ENCODE peak calls at places on chromosomes 7 and 10, in nine cellular contexts. One of them, this sample, is unnamed.

GRCh38 chr7:70693690-70694356 is 438.1 kb upstream of the GALNT17 start:
- DNase-seq in HEK293T: peak; percentile 66
- DNase-seq in activated effector memory CD4-positive, alpha-beta T cell treated with anti-CD3 and anti-CD28 coated beads, Interleukin-2, amount 50 U/mL, for 16 hours: peak; percentile 81
- DNase-seq in brain microvascular endothelial cell: peak; percentile 10
- DNase-seq in SJSA1: no peak
- DNase-seq in GM04504: no peak
- DNase-seq in tibial nerve: peak; percentile 49
- DNase-seq in AG08395: peak; percentile 69
- DNase-seq in lung microvascular endothelial cell: no peak
- DNase-seq in this sample: peak; percentile 86

GRCh38 chr10:86269332-86269731 is 97.3 kb downstream of the GRID1 start:
- DNase-seq in HEK293T: no peak
- DNase-seq in activated effector memory CD4-positive, alpha-beta T cell treated with anti-CD3 and anti-CD28 coated beads, Interleukin-2, amount 50 U/mL, for 16 hours: peak; percentile 27
- DNase-seq in brain microvascular endothelial cell: no peak
- DNase-seq in SJSA1: no peak
- DNase-seq in GM04504: no peak
- DNase-seq in tibial nerve: no peak
- DNase-seq in AG08395: no peak
- DNase-seq in lung microvascular endothelial cell: no peak
- DNase-seq in this sample: peak; percentile 10

GRCh38 chr7:101172854-101173751 is 7.0 kb downstream of the NAT16 start:
- DNase-seq in HEK293T: no peak
- DNase-seq in activated effector memory CD4-positive, alpha-beta T cell treated with anti-CD3 and anti-CD28 coated beads, Interleukin-2, amount 50 U/mL, for 16 hours: peak; percentile 73
- DNase-seq in brain microvascular endothelial cell: peak; percentile 58
- DNase-seq in SJSA1: peak; percentile 53
- DNase-seq in GM04504: peak; percentile 42
- DNase-seq in tibial nerve: no peak
- DNase-seq in AG08395: peak; percentile 90
- DNase-seq in lung microvascular endothelial cell: peak; percentile 57
- DNase-seq in this sample: no peak

GRCh38 chr10:133455611-133456031 is 1.9 kb downstream of the SCART1 start:
- DNase-seq in HEK293T: no peak
- DNase-seq in activated effector memory CD4-positive, alpha-beta T cell treated with anti-CD3 and anti-CD28 coated beads, Interleukin-2, amount 50 U/mL, for 16 hours: peak; percentile 47
- DNase-seq in brain microvascular endothelial cell: no peak
- DNase-seq in SJSA1: no peak
- DNase-seq in GM04504: no peak
- DNase-seq in tibial nerve: no peak
- DNase-seq in AG08395: no peak
- DNase-seq in lung microvascular endothelial cell: no peak
- DNase-seq in this sample: no peak

GRCh38 chr7:133052357-133052756 is 29.5 kb downstream of the CHCHD3 start:
- DNase-seq in HEK293T: no peak
- DNase-seq in activated effector memory CD4-positive, alpha-beta T cell treated with anti-CD3 and anti-CD28 coated beads, Interleukin-2, amount 50 U/mL, for 16 hours: no peak
- DNase-seq in brain microvascular endothelial cell: no peak
- DNase-seq in SJSA1: peak; percentile 56
- DNase-seq in GM04504: no peak
- DNase-seq in tibial nerve: no peak
- DNase-seq in AG08395: no peak
- DNase-seq in lung microvascular endothelial cell: no peak
- DNase-seq in this sample: no peak

GRCh38 chr7:78062214-78062613 is 263.6 kb downstream of the PHTF2 start:
- DNase-seq in HEK293T: no peak
- DNase-seq in activated effector memory CD4-positive, alpha-beta T cell treated with anti-CD3 and anti-CD28 coated beads, Interleukin-2, amount 50 U/mL, for 16 hours: no peak
- DNase-seq in brain microvascular endothelial cell: no peak
- DNase-seq in SJSA1: no peak
- DNase-seq in GM04504: no peak
- DNase-seq in tibial nerve: no peak
- DNase-seq in AG08395: no peak
- DNase-seq in lung microvascular endothelial cell: no peak
- DNase-seq in this sample: no peak

GRCh38 chr7:38411404-38411803 is 138.0 kb upstream of the TARP start:
- DNase-seq in HEK293T: peak; percentile 20
- DNase-seq in activated effector memory CD4-positive, alpha-beta T cell treated with anti-CD3 and anti-CD28 coated beads, Interleukin-2, amount 50 U/mL, for 16 hours: peak; percentile 62
- DNase-seq in brain microvascular endothelial cell: peak; percentile 31
- DNase-seq in SJSA1: no peak
- DNase-seq in GM04504: no peak
- DNase-seq in tibial nerve: no peak
- DNase-seq in AG08395: no peak
- DNase-seq in lung microvascular endothelial cell: peak; percentile 25
- DNase-seq in this sample: no peak

GRCh38 chr10:22537810-22538209 is 176.6 kb downstream of the PIP4K2A start:
- DNase-seq in HEK293T: no peak
- DNase-seq in activated effector memory CD4-positive, alpha-beta T cell treated with anti-CD3 and anti-CD28 coated beads, Interleukin-2, amount 50 U/mL, for 16 hours: no peak
- DNase-seq in brain microvascular endothelial cell: no peak
- DNase-seq in SJSA1: no peak
- DNase-seq in GM04504: no peak
- DNase-seq in tibial nerve: no peak
- DNase-seq in AG08395: no peak
- DNase-seq in lung microvascular endothelial cell: no peak
- DNase-seq in this sample: no peak

GRCh38 chr10:110733256-110733952 is 89.3 kb downstream of the RBM20 start:
- DNase-seq in HEK293T: no peak
- DNase-seq in activated effector memory CD4-positive, alpha-beta T cell treated with anti-CD3 and anti-CD28 coated beads, Interleukin-2, amount 50 U/mL, for 16 hours: no peak
- DNase-seq in brain microvascular endothelial cell: peak; percentile 72
- DNase-seq in SJSA1: peak; percentile 60
- DNase-seq in GM04504: no peak
- DNase-seq in tibial nerve: no peak
- DNase-seq in AG08395: no peak
- DNase-seq in lung microvascular endothelial cell: no peak
- DNase-seq in this sample: no peak

GRCh38 chr7:4550117-4550516 is 132.0 kb upstream of the FOXK1 start:
- DNase-seq in HEK293T: no peak
- DNase-seq in activated effector memory CD4-positive, alpha-beta T cell treated with anti-CD3 and anti-CD28 coated beads, Interleukin-2, amount 50 U/mL, for 16 hours: no peak
- DNase-seq in brain microvascular endothelial cell: no peak
- DNase-seq in SJSA1: no peak
- DNase-seq in GM04504: no peak
- DNase-seq in tibial nerve: no peak
- DNase-seq in AG08395: no peak
- DNase-seq in lung microvascular endothelial cell: no peak
- DNase-seq in this sample: no peak